ENCODE peak calls at places on chromosomes 1 and 21, in four cellular contexts. V is NCI-H460, P is nucleus accumbens, Y is T-helper 17 cell. H is an unnamed sample.

GRCh38 chr1:36156329-36157114 is 562 bp downstream of the MAP7D1 start:
- DNase-seq in Y (peak; percentile 45), P (peak; percentile 59), V (no peak), H (peak; percentile 90)

GRCh38 chr1:48245106-48245505 is 22.6 kb downstream of the SLC5A9 start:
- DNase-seq in V (no peak), Y (no peak), P (no peak), H (no peak)

GRCh38 chr1:1115136-1115829 is 606 bp downstream of the C1orf159 start:
- DNase-seq in V (no peak), Y (no peak), P (no peak), H (no peak)

GRCh38 chr1:200351826-200352549 is 57.8 kb downstream of the ZNF281 start:
- DNase-seq in V (no peak), Y (no peak), P (no peak), H (no peak)

GRCh38 chr1:10431065-10431730 is 965 bp downstream of the CENPS start:
- DNase-seq in V (no peak), Y (no peak), P (no peak), H (no peak)

GRCh38 chr1:26094677-26095383 is 16.8 kb upstream of the PDIK1L start:
- DNase-seq in P (no peak), Y (no peak), V (no peak), H (peak; percentile 43)

GRCh38 chr1:70353641-70354331 is 736 bp downstream of the ANKRD13C start:
- DNase-seq in Y (no peak), P (peak; percentile 30), V (no peak), H (peak; percentile 49)

GRCh38 chr21:46636550-46637289 is 1.2 kb downstream of the PRMT2 start:
- DNase-seq in V (no peak), Y (no peak), P (no peak), H (no peak)

GRCh38 chr1:205791568-205792180 is 16.4 kb upstream of the RAB29 start:
- DNase-seq in P (no peak), V (peak; percentile 74), Y (peak; percentile 27), H (no peak)

GRCh38 chr1:54842963-54843362 is 41.8 kb upstream of the TTC22 start:
- DNase-seq in V (no peak), Y (no peak), P (no peak), H (no peak)

GRCh38 chr1:210532223-210532598 is 203.5 kb downstream of the HHAT start:
- DNase-seq in V (no peak), Y (no peak), P (no peak), H (no peak)

GRCh38 chr1:58062635-58063034 is 483.9 kb downstream of the OMA1 start:
- DNase-seq in Y (no peak), P (no peak), V (no peak), H (no peak)

GRCh38 chr1:226674892-226675719 is 64.0 kb downstream of the ITPKB start:
- DNase-seq in Y (peak; percentile 75), V (no peak), P (no peak), H (no peak)

GRCh38 chr1:22317231-22317919 is 134.3 kb upstream of the ZBTB40 start:
- DNase-seq in V (no peak), P (no peak), Y (no peak), H (no peak)

GRCh38 chr1:63662056-63662836 is 69.0 kb downstream of the PGM1 start:
- DNase-seq in V (no peak), Y (no peak), P (no peak), H (peak; percentile 62)

GRCh38 chr21:42839271-42840231 is 39.8 kb downstream of the WDR4 start:
- DNase-seq in P (no peak), Y (no peak), V (no peak), H (peak; percentile 50)

GRCh38 chr1:62398377-62398776 is 38.5 kb upstream of the USP1 start:
- DNase-seq in P (no peak), Y (no peak), V (no peak), H (no peak)

GRCh38 chr1:230753586-230754251 is 6.5 kb downstream of the CAPN9 start:
- DNase-seq in V (peak; percentile 45), P (no peak), Y (peak; percentile 21), H (peak; percentile 55)

GRCh38 chr1:226864311-226864710 is 6.1 kb upstream of the PSEN2 start:
- DNase-seq in Y (no peak), V (no peak), P (no peak), H (no peak)

GRCh38 chr1:14803002-14803789 is 204.7 kb downstream of the KAZN start:
- DNase-seq in V (no peak), P (no peak), Y (no peak), H (no peak)

GRCh38 chr1:100206301-100206700 is 28.2 kb upstream of the LRRC39 start:
- DNase-seq in V (no peak), Y (no peak), P (no peak), H (no peak)

GRCh38 chr1:119477710-119478109 is 29.3 kb upstream of the HSD3B1 start:
- DNase-seq in P (no peak), V (no peak), Y (no peak), H (no peak)

GRCh38 chr21:18677632-18678031 is 274.0 kb upstream of the TMPRSS15 start:
- DNase-seq in V (no peak), P (no peak), Y (no peak), H (no peak)

GRCh38 chr1:193472430-193472829 is 286.0 kb upstream of the B3GALT2 start:
- DNase-seq in P (no peak), V (no peak), Y (no peak), H (no peak)

GRCh38 chr21:14750041-14750440 is 203.9 kb upstream of the SAMSN1 start:
- DNase-seq in V (no peak), P (no peak), Y (no peak), H (no peak)